ENCODE peak calls at places on chromosomes 7 and 10, in six cellular contexts. M is GM12891, D is HepG2, X is GM12878, J is H1, E is K562. O is an unnamed sample.

GRCh38 chr7:155291045-155291530 is 6.6 kb upstream of the INSIG1 start:
- DNase-seq in J (no peak), M (no peak), X (no peak), E (peak), D (peak), O (no peak)

GRCh38 chr7:12722720-12723241 is 35.3 kb downstream of the ARL4A start:
- DNase-seq in X (no peak), D (no peak), M (no peak), E (peak), J (no peak), O (no peak)

GRCh38 chr10:132611026-132611910 is 73.7 kb downstream of the INPP5A start:
- DNase-seq in X (no peak), D (no peak), E (no peak), J (no peak), M (no peak), O (no peak)

GRCh38 chr10:103793920-103794883 is 61.2 kb downstream of the SH3PXD2A start:
- DNase-seq in D (peak), X (no peak), J (no peak), E (no peak), M (no peak), O (no peak)

GRCh38 chr7:106065560-106066500 is 46.3 kb downstream of the SYPL1 start:
- DNase-seq in E (no peak), D (peak), M (no peak), X (no peak), J (no peak), O (no peak)

GRCh38 chr10:132390455-132391371 is 6.3 kb upstream of the PWWP2B start:
- DNase-seq in J (no peak), D (no peak), M (no peak), E (no peak), X (no peak), O (no peak)

GRCh38 chr10:15262036-15262713 is 93.7 kb upstream of the NMT2 start:
- DNase-seq in D (peak), J (no peak), M (no peak), E (no peak), X (no peak), O (peak)

GRCh38 chr10:29828978-29829377 is 194.2 kb upstream of the SVIL start:
- DNase-seq in M (no peak), J (no peak), E (no peak), D (no peak), X (no peak), O (no peak)

GRCh38 chr7:149884016-149884415 is 10.2 kb downstream of the ATP6V0E2 start:
- DNase-seq in J (no peak), M (no peak), D (no peak), E (no peak), X (no peak), O (no peak)

GRCh38 chr7:11069591-11069990 is 95.9 kb downstream of the PHF14 start:
- DNase-seq in D (no peak), X (no peak), J (no peak), E (no peak), M (no peak), O (no peak)

GRCh38 chr7:144775735-144776134 is 60.1 kb downstream of the TPK1 start:
- DNase-seq in X (no peak), D (no peak), J (no peak), E (no peak), M (no peak), O (no peak)

GRCh38 chr10:32190890-32191491 is 134.8 kb upstream of the KIF5B start:
- DNase-seq in J (no peak), X (no peak), M (no peak), E (no peak), D (peak), O (no peak)

GRCh38 chr10:117004627-117005453 is at the start of gene SHTN1:
- DNase-seq in M (peak), D (peak), X (no peak), E (peak), J (peak), O (peak)

GRCh38 chr7:94375167-94375566 is 19.5 kb upstream of the COL1A2 start:
- DNase-seq in J (no peak), D (no peak), X (no peak), M (no peak), E (no peak), O (no peak)

GRCh38 chr7:924541-925231 is 29.8 kb downstream of the ADAP1 start:
- DNase-seq in E (no peak), D (no peak), M (peak), J (no peak), X (no peak), O (no peak)

GRCh38 chr10:116710021-116710420 is 32.3 kb downstream of the HSPA12A start:
- DNase-seq in X (no peak), M (no peak), J (no peak), E (no peak), D (no peak), O (no peak)

GRCh38 chr10:118956253-118957140 is 73.0 kb upstream of the NANOS1 start:
- DNase-seq in D (no peak), X (no peak), J (no peak), M (no peak), E (no peak), O (no peak)

GRCh38 chr7:112404321-112404720 is 45.9 kb upstream of the IFRD1 start:
- DNase-seq in X (no peak), D (no peak), J (no peak), M (no peak), E (no peak), O (no peak)

GRCh38 chr10:129932996-129933395 is 31.1 kb downstream of the EBF3 start:
- DNase-seq in J (no peak), D (no peak), X (no peak), M (no peak), E (no peak), O (no peak)

GRCh38 chr10:21020545-21020944 is 123.4 kb upstream of the NEBL start:
- DNase-seq in E (peak), J (peak), D (peak), X (peak), M (peak), O (peak)

DNA sequence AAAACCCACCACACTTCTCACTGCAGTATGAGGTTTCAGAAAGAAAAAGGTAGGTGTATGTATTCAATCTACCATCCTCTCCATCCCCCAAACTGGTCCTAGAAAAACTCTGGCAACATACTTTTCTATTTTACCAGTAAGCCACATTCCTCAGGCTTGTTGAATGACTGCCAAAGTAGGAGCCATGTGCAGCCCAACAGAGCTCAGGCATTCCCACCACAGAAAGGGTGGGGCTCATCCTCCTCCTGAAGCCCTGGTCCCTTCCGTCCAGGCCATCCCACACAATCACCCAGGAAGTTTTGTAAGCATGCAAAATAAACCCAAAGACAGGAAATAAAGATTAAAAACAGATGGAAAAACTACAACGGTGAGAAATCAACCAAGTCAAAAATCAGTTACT is 57.2 kb downstream of the MAD1L1 start:
- DNase-seq in D (peak), X (no peak), J (no peak), E (no peak), M (no peak), O (peak)
- TF ChIP-seq TAF1 in D (no peak), X (no peak), J (no peak), E (no peak), M (no peak), O (peak)

GRCh38 chr10:123636598-123637325 is 29.4 kb upstream of the GPR26 start:
- DNase-seq in M (no peak), E (no peak), J (no peak), X (no peak), D (no peak), O (no peak)
- TF ChIP-seq TAF1 in M (no peak), E (no peak), J (no peak), X (no peak), D (no peak), O (no peak)

GRCh38 chr7:3232228-3232627 is 68.8 kb upstream of the SDK1 start:
- DNase-seq in E (no peak), X (no peak), D (no peak), J (no peak), M (no peak), O (no peak)

GRCh38 chr7:3233301-3233700 is 67.8 kb upstream of the SDK1 start:
- DNase-seq in E (no peak), J (no peak), X (no peak), D (no peak), M (no peak), O (no peak)

GRCh38 chr7:3229904-3230470 is 71.1 kb upstream of the SDK1 start:
- DNase-seq in E (no peak), J (no peak), M (no peak), X (no peak), D (no peak), O (no peak)

GRCh38 chr7:3234051-3234450 is 67.0 kb upstream of the SDK1 start:
- DNase-seq in M (no peak), X (no peak), D (no peak), E (no peak), J (no peak), O (no peak)

DNA sequence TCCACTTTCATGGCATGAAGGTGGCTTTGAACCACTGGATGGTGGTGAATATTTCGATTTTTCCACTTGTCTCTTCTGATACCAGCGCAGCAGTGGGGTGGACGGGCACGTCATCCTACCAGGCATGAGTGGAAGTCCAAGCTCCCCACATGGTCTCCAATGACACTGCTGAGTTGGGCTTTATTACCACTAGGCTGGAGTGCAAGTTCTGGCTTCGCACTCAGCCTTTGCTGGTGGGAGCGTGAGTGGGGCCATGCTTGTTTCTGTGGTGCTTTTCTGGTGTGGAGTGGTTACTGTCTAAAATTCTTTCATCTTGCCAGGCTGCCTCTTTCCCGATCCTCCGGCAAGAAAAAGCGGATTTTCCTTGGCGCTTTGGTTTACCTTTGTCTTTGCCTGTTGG is 70.1 kb upstream of the SDK1 start:
- DNase-seq in E (no peak), D (no peak), J (no peak), X (no peak), M (no peak), O (no peak)
- TF ChIP-seq TAF1 in E (no peak), D (no peak), J (no peak), X (no peak), M (no peak), O (no peak)

GRCh38 chr10:108208732-108209131 is 1044.2 kb upstream of the SORCS1 start:
- DNase-seq in D (no peak), J (no peak), X (no peak), M (no peak), E (no peak), O (peak)

GRCh38 chr10:108208038-108208437 is 1043.5 kb upstream of the SORCS1 start:
- DNase-seq in D (no peak), M (no peak), E (no peak), X (no peak), J (no peak), O (no peak)

GRCh38 chr10:108203905-108204527 is 1039.5 kb upstream of the SORCS1 start:
- DNase-seq in E (no peak), M (no peak), D (no peak), J (no peak), X (no peak), O (no peak)

DNA sequence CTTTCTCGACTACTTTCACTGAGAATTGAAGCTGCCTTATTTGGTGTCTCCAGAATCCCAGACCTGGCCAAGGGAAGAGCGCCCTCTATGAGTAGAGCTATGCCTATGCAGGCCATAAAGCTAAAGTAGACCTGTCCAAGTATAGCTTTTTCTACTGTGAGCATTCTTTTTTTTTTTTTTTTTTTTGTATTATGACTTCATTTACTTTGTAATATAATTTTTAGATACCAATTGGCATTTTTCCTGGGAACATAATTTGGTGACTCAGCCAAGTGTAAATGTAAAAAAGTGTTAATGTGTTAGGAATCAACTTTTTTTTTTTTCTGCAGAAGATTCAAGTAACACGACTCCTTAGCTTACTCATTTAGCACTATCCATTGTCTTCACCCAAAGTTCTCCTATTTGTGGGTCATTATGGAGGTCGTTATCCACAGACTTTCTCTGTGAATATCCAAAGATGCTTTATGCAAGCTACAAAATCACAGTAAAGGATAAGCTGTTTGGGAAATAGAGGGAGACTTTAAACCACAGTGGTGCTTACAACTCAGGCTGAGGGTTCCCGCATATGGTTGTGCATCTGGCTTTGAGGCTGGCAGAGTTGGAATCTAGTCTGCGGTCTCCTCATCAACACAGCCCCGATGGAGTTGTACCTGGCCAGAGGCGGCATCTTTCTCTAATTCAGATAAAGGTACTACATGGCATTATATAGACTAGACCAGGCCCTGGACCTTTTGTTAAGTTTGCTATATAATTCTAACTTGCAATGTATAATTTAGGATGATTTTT is 1040.2 kb upstream of the SORCS1 start:
- DNase-seq in E (peak), M (no peak), X (peak), J (peak), D (no peak), O (peak)
- TF ChIP-seq TAF1 in E (no peak), M (no peak), X (no peak), J (no peak), D (no peak), O (no peak)

DNA sequence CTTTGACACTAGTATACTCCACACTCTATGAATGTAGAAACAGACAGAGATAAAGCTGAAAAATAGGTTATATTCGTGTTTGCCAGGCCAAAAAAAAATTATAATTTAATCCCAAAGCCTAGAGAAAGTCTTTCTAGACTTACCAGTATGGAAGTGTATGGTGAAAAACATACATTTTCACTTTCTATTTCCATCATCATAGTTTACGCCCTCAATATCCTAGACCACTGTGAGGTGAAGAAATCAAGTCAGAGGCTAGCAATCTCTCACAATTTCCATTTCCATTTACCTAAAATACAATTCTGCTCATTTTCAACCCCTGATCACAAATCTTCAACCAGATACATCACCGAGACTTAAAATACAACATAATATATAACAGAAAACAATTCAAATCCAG is 16.2 kb downstream of the GPR22 start:
- DNase-seq in M (no peak), D (no peak), E (no peak), X (no peak), J (no peak), O (no peak)
- TF ChIP-seq TAF1 in M (no peak), D (no peak), E (no peak), X (no peak), J (no peak), O (no peak)

GRCh38 chr7:159105845-159106614 is 38.6 kb downstream of the VIPR2 start:
- DNase-seq in J (no peak), M (no peak), X (no peak), D (no peak), E (no peak), O (no peak)

GRCh38 chr7:159109092-159110035 is 35.3 kb downstream of the VIPR2 start:
- DNase-seq in X (no peak), D (no peak), M (no peak), J (no peak), E (no peak), O (no peak)

GRCh38 chr7:159105066-159105780 is 39.4 kb downstream of the VIPR2 start:
- DNase-seq in X (no peak), D (no peak), J (no peak), E (no peak), M (no peak), O (no peak)

GRCh38 chr7:159108491-159108890 is 36.2 kb downstream of the VIPR2 start:
- DNase-seq in E (no peak), X (no peak), J (no peak), M (no peak), D (no peak), O (peak)

GRCh38 chr7:159107052-159107892 is 37.4 kb downstream of the VIPR2 start:
- DNase-seq in M (no peak), D (no peak), J (no peak), E (no peak), X (no peak), O (no peak)
- TF ChIP-seq TAF1 in M (no peak), D (no peak), J (no peak), E (no peak), X (no peak), O (no peak)

GRCh38 chr7:22356010-22356854 is 722 bp downstream of the RAPGEF5 start:
- DNase-seq in M (peak), X (no peak), E (no peak), D (peak), J (no peak), O (peak)

GRCh38 chr7:22356855-22357310 is at the start of gene RAPGEF5:
- DNase-seq in X (no peak), E (no peak), D (no peak), J (no peak), M (peak), O (peak)

GRCh38 chr7:22359156-22359697 is 2.3 kb upstream of the RAPGEF5 start:
- DNase-seq in M (no peak), D (peak), E (no peak), X (no peak), J (no peak), O (no peak)

GRCh38 chr7:22355620-22356009 is 1.3 kb downstream of the RAPGEF5 start:
- DNase-seq in D (no peak), E (no peak), J (no peak), M (no peak), X (no peak), O (no peak)

GRCh38 chr7:22357311-22358175 is 589 bp upstream of the RAPGEF5 start:
- DNase-seq in E (no peak), J (no peak), D (peak), X (no peak), M (no peak), O (no peak)
- TF ChIP-seq TAF1 in E (no peak), J (no peak), D (peak), X (no peak), M (no peak), O (no peak)